ENCODE peak calls at places on chromosomes 7 and 10, in eight cellular contexts. One of them, this sample, is unnamed.

GRCh38 chr7:148835854-148836253 is 48.2 kb downstream of the EZH2 start:
- DNase-seq in bronchial epithelial cell: no peak
- DNase-seq in AG09309: no peak
- DNase-seq in fibroblast of the aortic adventitia: no peak
- DNase-seq in astrocyte of the spinal cord: no peak
- DNase-seq in uterus: no peak
- DNase-seq in HCT116: no peak
- DNase-seq in fibroblast of lung: no peak
- DNase-seq in this sample: no peak

GRCh38 chr7:44246396-44247113 is 45.8 kb downstream of the YKT6 start:
- DNase-seq in bronchial epithelial cell: no peak
- DNase-seq in AG09309: no peak
- DNase-seq in fibroblast of the aortic adventitia: no peak
- DNase-seq in astrocyte of the spinal cord: no peak
- DNase-seq in uterus: no peak
- DNase-seq in HCT116: no peak
- DNase-seq in fibroblast of lung: no peak
- DNase-seq in this sample: no peak

GRCh38 chr7:70749831-70750230 is 382.1 kb upstream of the GALNT17 start:
- DNase-seq in bronchial epithelial cell: no peak
- DNase-seq in AG09309: no peak
- DNase-seq in fibroblast of the aortic adventitia: no peak
- DNase-seq in astrocyte of the spinal cord: no peak
- DNase-seq in uterus: no peak
- DNase-seq in HCT116: no peak
- DNase-seq in fibroblast of lung: no peak
- DNase-seq in this sample: no peak

GRCh38 chr10:3427846-3428442 is 255.4 kb upstream of the PITRM1 start:
- DNase-seq in bronchial epithelial cell: no peak
- DNase-seq in AG09309: no peak
- DNase-seq in fibroblast of the aortic adventitia: no peak
- DNase-seq in astrocyte of the spinal cord: no peak
- DNase-seq in uterus: no peak
- DNase-seq in HCT116: no peak
- DNase-seq in fibroblast of lung: no peak
- DNase-seq in this sample: no peak

GRCh38 chr7:9856668-9857067 is 1117.0 kb upstream of the PHF14 start:
- DNase-seq in bronchial epithelial cell: no peak
- DNase-seq in AG09309: no peak
- DNase-seq in fibroblast of the aortic adventitia: no peak
- DNase-seq in astrocyte of the spinal cord: no peak
- DNase-seq in uterus: no peak
- DNase-seq in HCT116: no peak
- DNase-seq in fibroblast of lung: no peak
- DNase-seq in this sample: no peak

GRCh38 chr10:11181996-11182395 is 164.3 kb downstream of the CELF2 start:
- DNase-seq in bronchial epithelial cell: no peak
- DNase-seq in AG09309: no peak
- DNase-seq in fibroblast of the aortic adventitia: peak; percentile 69
- DNase-seq in astrocyte of the spinal cord: peak; percentile 44
- DNase-seq in uterus: peak; percentile 54
- DNase-seq in HCT116: no peak
- DNase-seq in fibroblast of lung: no peak
- DNase-seq in this sample: no peak

GRCh38 chr10:46234026-46234425 is 52.8 kb upstream of the ANTXRL start:
- DNase-seq in bronchial epithelial cell: no peak
- DNase-seq in AG09309: no peak
- DNase-seq in fibroblast of the aortic adventitia: no peak
- DNase-seq in astrocyte of the spinal cord: no peak
- DNase-seq in uterus: peak; percentile 1
- DNase-seq in HCT116: no peak
- DNase-seq in fibroblast of lung: no peak
- DNase-seq in this sample: no peak

GRCh38 chr7:155490697-155491628 is 33.0 kb downstream of the EN2 start:
- DNase-seq in bronchial epithelial cell: no peak
- DNase-seq in AG09309: no peak
- DNase-seq in fibroblast of the aortic adventitia: peak; percentile 22
- DNase-seq in astrocyte of the spinal cord: no peak
- DNase-seq in uterus: peak; percentile 39
- DNase-seq in HCT116: no peak
- DNase-seq in fibroblast of lung: no peak
- DNase-seq in this sample: no peak

GRCh38 chr7:149742075-149742701 is 31.2 kb downstream of the ZNF467 start:
- DNase-seq in bronchial epithelial cell: peak; percentile 47
- DNase-seq in AG09309: no peak
- DNase-seq in fibroblast of the aortic adventitia: peak; percentile 64
- DNase-seq in astrocyte of the spinal cord: peak; percentile 60
- DNase-seq in uterus: peak; percentile 65
- DNase-seq in HCT116: peak; percentile 47
- DNase-seq in fibroblast of lung: peak; percentile 51
- DNase-seq in this sample: peak; percentile 60

GRCh38 chr7:134154581-134155130 is 27.5 kb downstream of the LRGUK start:
- DNase-seq in bronchial epithelial cell: peak; percentile 10
- DNase-seq in AG09309: no peak
- DNase-seq in fibroblast of the aortic adventitia: peak; percentile 2
- DNase-seq in astrocyte of the spinal cord: no peak
- DNase-seq in uterus: no peak
- DNase-seq in HCT116: no peak
- DNase-seq in fibroblast of lung: peak; percentile 11
- DNase-seq in this sample: peak; percentile 14

GRCh38 chr10:23204773-23205172 is 12.7 kb downstream of the PTF1A start:
- DNase-seq in bronchial epithelial cell: no peak
- DNase-seq in AG09309: no peak
- DNase-seq in fibroblast of the aortic adventitia: no peak
- DNase-seq in astrocyte of the spinal cord: no peak
- DNase-seq in uterus: no peak
- DNase-seq in HCT116: no peak
- DNase-seq in fibroblast of lung: no peak
- DNase-seq in this sample: no peak

GRCh38 chr10:69813632-69814031 is 11.9 kb downstream of the COL13A1 start:
- DNase-seq in bronchial epithelial cell: no peak
- DNase-seq in AG09309: no peak
- DNase-seq in fibroblast of the aortic adventitia: no peak
- DNase-seq in astrocyte of the spinal cord: no peak
- DNase-seq in uterus: no peak
- DNase-seq in HCT116: no peak
- DNase-seq in fibroblast of lung: no peak
- DNase-seq in this sample: no peak

GRCh38 chr10:70589762-70590662 is 12.5 kb downstream of the PRF1 start:
- DNase-seq in bronchial epithelial cell: no peak
- DNase-seq in AG09309: no peak
- DNase-seq in fibroblast of the aortic adventitia: peak; percentile 88
- DNase-seq in astrocyte of the spinal cord: peak; percentile 56
- DNase-seq in uterus: no peak
- DNase-seq in HCT116: no peak
- DNase-seq in fibroblast of lung: peak; percentile 98
- DNase-seq in this sample: peak; percentile 52

GRCh38 chr7:158320328-158320727 is 267.3 kb downstream of the PTPRN2 start:
- DNase-seq in bronchial epithelial cell: no peak
- DNase-seq in AG09309: no peak
- DNase-seq in fibroblast of the aortic adventitia: no peak
- DNase-seq in astrocyte of the spinal cord: no peak
- DNase-seq in uterus: no peak
- DNase-seq in HCT116: no peak
- DNase-seq in fibroblast of lung: no peak
- DNase-seq in this sample: no peak

GRCh38 chr7:55271069-55271468 is 94.1 kb upstream of the LANCL2 start:
- DNase-seq in bronchial epithelial cell: no peak
- DNase-seq in AG09309: no peak
- DNase-seq in fibroblast of the aortic adventitia: peak; percentile 28
- DNase-seq in astrocyte of the spinal cord: peak; percentile 23
- DNase-seq in uterus: no peak
- DNase-seq in HCT116: no peak
- DNase-seq in fibroblast of lung: peak; percentile 24
- DNase-seq in this sample: peak; percentile 65

GRCh38 chr10:49397036-49397999 is 1.4 kb upstream of the DRGX start:
- DNase-seq in bronchial epithelial cell: no peak
- DNase-seq in AG09309: no peak
- DNase-seq in fibroblast of the aortic adventitia: no peak
- DNase-seq in astrocyte of the spinal cord: peak; percentile 3
- DNase-seq in uterus: no peak
- DNase-seq in HCT116: no peak
- DNase-seq in fibroblast of lung: no peak
- DNase-seq in this sample: no peak

GRCh38 chr10:107546986-107547385 is 382.5 kb upstream of the SORCS1 start:
- DNase-seq in bronchial epithelial cell: no peak
- DNase-seq in AG09309: no peak
- DNase-seq in fibroblast of the aortic adventitia: no peak
- DNase-seq in astrocyte of the spinal cord: no peak
- DNase-seq in uterus: no peak
- DNase-seq in HCT116: no peak
- DNase-seq in fibroblast of lung: no peak
- DNase-seq in this sample: peak; percentile 21

GRCh38 chr7:107691713-107692112 is 31.1 kb downstream of the SLC26A4 start:
- DNase-seq in bronchial epithelial cell: no peak
- DNase-seq in AG09309: no peak
- DNase-seq in fibroblast of the aortic adventitia: peak; percentile 66
- DNase-seq in astrocyte of the spinal cord: peak; percentile 65
- DNase-seq in uterus: no peak
- DNase-seq in HCT116: no peak
- DNase-seq in fibroblast of lung: peak; percentile 48
- DNase-seq in this sample: peak; percentile 86

GRCh38 chr7:107692501-107692900 is 31.9 kb downstream of the SLC26A4 start:
- DNase-seq in bronchial epithelial cell: no peak
- DNase-seq in AG09309: no peak
- DNase-seq in fibroblast of the aortic adventitia: peak; percentile 66
- DNase-seq in astrocyte of the spinal cord: peak; percentile 37
- DNase-seq in uterus: no peak
- DNase-seq in HCT116: no peak
- DNase-seq in fibroblast of lung: peak; percentile 37
- DNase-seq in this sample: peak; percentile 48

GRCh38 chr7:107690611-107691010 is 30.0 kb downstream of the SLC26A4 start:
- DNase-seq in bronchial epithelial cell: no peak
- DNase-seq in AG09309: no peak
- DNase-seq in fibroblast of the aortic adventitia: peak; percentile 92
- DNase-seq in astrocyte of the spinal cord: peak; percentile 45
- DNase-seq in uterus: no peak
- DNase-seq in HCT116: no peak
- DNase-seq in fibroblast of lung: no peak
- DNase-seq in this sample: peak; percentile 58

GRCh38 chr7:107694395-107694794 is 33.8 kb downstream of the SLC26A4 start:
- DNase-seq in bronchial epithelial cell: no peak
- DNase-seq in AG09309: no peak
- DNase-seq in fibroblast of the aortic adventitia: peak; percentile 42
- DNase-seq in astrocyte of the spinal cord: peak; percentile 30
- DNase-seq in uterus: no peak
- DNase-seq in HCT116: no peak
- DNase-seq in fibroblast of lung: no peak
- DNase-seq in this sample: peak; percentile 53

GRCh38 chr7:107693396-107693795 is 32.8 kb downstream of the SLC26A4 start:
- DNase-seq in bronchial epithelial cell: no peak
- DNase-seq in AG09309: no peak
- DNase-seq in fibroblast of the aortic adventitia: no peak
- DNase-seq in astrocyte of the spinal cord: no peak
- DNase-seq in uterus: no peak
- DNase-seq in HCT116: no peak
- DNase-seq in fibroblast of lung: no peak
- DNase-seq in this sample: no peak
- H3K4me3 ChIP-seq in bronchial epithelial cell: no peak overlapping the region
- H3K4me3 ChIP-seq in AG09309: no peak overlapping the region
- H3K4me3 ChIP-seq in fibroblast of the aortic adventitia: no peak overlapping the region
- H3K4me3 ChIP-seq in astrocyte of the spinal cord: no peak overlapping the region
- H3K4me3 ChIP-seq in uterus: no peak overlapping the region
- H3K4me3 ChIP-seq in HCT116: no peak overlapping the region
- H3K4me3 ChIP-seq in fibroblast of lung: no peak overlapping the region
- H3K4me3 ChIP-seq in this sample: no peak overlapping the region

GRCh38 chr7:97845622-97846203 is 26.5 kb downstream of the ASNS start:
- DNase-seq in bronchial epithelial cell: peak; percentile 25
- DNase-seq in AG09309: no peak
- DNase-seq in fibroblast of the aortic adventitia: peak; percentile 48
- DNase-seq in astrocyte of the spinal cord: peak; percentile 36
- DNase-seq in uterus: no peak
- DNase-seq in HCT116: peak; percentile 13
- DNase-seq in fibroblast of lung: peak; percentile 40
- DNase-seq in this sample: peak; percentile 58
- TF ChIP-seq CTCF in bronchial epithelial cell: peak; percentile 22
- TF ChIP-seq CTCF in AG09309: peak; percentile 42
- TF ChIP-seq CTCF in fibroblast of the aortic adventitia: peak; percentile 48
- TF ChIP-seq CTCF in astrocyte of the spinal cord: peak; percentile 38
- TF ChIP-seq CTCF in uterus: no peak
- TF ChIP-seq CTCF in HCT116: peak; percentile 62
- TF ChIP-seq CTCF in fibroblast of lung: peak; percentile 45
- TF ChIP-seq CTCF in this sample: peak; percentile 53

GRCh38 chr10:132131581-132132250 is 55.0 kb upstream of the DPYSL4 start:
- DNase-seq in bronchial epithelial cell: no peak
- DNase-seq in AG09309: no peak
- DNase-seq in fibroblast of the aortic adventitia: no peak
- DNase-seq in astrocyte of the spinal cord: no peak
- DNase-seq in uterus: no peak
- DNase-seq in HCT116: no peak
- DNase-seq in fibroblast of lung: no peak
- DNase-seq in this sample: no peak
- H3K4me3 ChIP-seq in bronchial epithelial cell: no peak overlapping the region
- H3K4me3 ChIP-seq in AG09309: no peak overlapping the region
- H3K4me3 ChIP-seq in fibroblast of the aortic adventitia: no peak overlapping the region
- H3K4me3 ChIP-seq in astrocyte of the spinal cord: no peak overlapping the region
- H3K4me3 ChIP-seq in uterus: no peak overlapping the region
- H3K4me3 ChIP-seq in HCT116: no peak overlapping the region
- H3K4me3 ChIP-seq in fibroblast of lung: no peak overlapping the region
- H3K4me3 ChIP-seq in this sample: no peak overlapping the region

GRCh38 chr10:105803206-105803605 is 1162.1 kb downstream of the SORCS3 start:
- DNase-seq in bronchial epithelial cell: no peak
- DNase-seq in AG09309: no peak
- DNase-seq in fibroblast of the aortic adventitia: no peak
- DNase-seq in astrocyte of the spinal cord: no peak
- DNase-seq in uterus: no peak
- DNase-seq in HCT116: no peak
- DNase-seq in fibroblast of lung: no peak
- DNase-seq in this sample: no peak

GRCh38 chr10:105800626-105801025 is 1159.5 kb downstream of the SORCS3 start:
- DNase-seq in bronchial epithelial cell: no peak
- DNase-seq in AG09309: no peak
- DNase-seq in fibroblast of the aortic adventitia: no peak
- DNase-seq in astrocyte of the spinal cord: peak; percentile 56
- DNase-seq in uterus: no peak
- DNase-seq in HCT116: no peak
- DNase-seq in fibroblast of lung: no peak
- DNase-seq in this sample: peak; percentile 20

GRCh38 chr10:105793071-105793470 is 1152.0 kb downstream of the SORCS3 start:
- DNase-seq in bronchial epithelial cell: peak; percentile 72
- DNase-seq in AG09309: no peak
- DNase-seq in fibroblast of the aortic adventitia: no peak
- DNase-seq in astrocyte of the spinal cord: no peak
- DNase-seq in uterus: no peak
- DNase-seq in HCT116: no peak
- DNase-seq in fibroblast of lung: no peak
- DNase-seq in this sample: no peak

DNA sequence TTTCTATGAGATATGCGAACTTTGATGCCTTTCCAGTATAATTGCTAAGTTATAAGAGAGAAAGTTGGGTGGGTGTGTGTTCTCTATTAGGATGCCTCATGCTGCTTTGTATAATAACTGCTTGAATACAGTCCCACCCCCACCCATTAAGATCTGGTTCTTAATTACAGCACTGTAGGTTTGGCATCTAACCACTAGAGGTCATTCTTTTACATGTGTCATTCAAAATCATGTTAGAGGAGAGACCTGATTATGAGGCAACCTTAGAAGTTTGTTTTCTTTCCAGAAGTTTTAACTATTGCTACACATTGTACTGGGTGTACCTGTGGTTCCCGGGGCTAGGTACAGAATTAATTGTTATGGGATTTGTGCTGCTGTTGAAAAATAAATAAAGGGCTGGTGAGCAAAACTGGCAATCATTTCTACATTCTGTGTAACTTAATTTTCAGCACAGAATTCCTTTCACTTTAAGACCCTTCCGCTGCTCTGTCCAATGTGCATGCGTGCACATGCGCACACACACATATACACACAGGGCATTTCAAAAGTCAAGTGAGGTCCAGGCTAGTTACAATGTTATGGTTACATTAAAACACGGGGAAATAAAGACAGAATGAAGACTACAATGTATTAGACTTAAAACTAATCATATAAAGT is 1156.3 kb downstream of the SORCS3 start:
- DNase-seq in bronchial epithelial cell: peak; percentile 75
- DNase-seq in AG09309: no peak
- DNase-seq in fibroblast of the aortic adventitia: no peak
- DNase-seq in astrocyte of the spinal cord: peak; percentile 8
- DNase-seq in uterus: no peak
- DNase-seq in HCT116: peak; percentile 10
- DNase-seq in fibroblast of lung: no peak
- DNase-seq in this sample: peak; percentile 31
- TF ChIP-seq CTCF in bronchial epithelial cell: peak; percentile 59
- TF ChIP-seq CTCF in AG09309: peak; percentile 25
- TF ChIP-seq CTCF in fibroblast of the aortic adventitia: no peak
- TF ChIP-seq CTCF in astrocyte of the spinal cord: peak; percentile 20
- TF ChIP-seq CTCF in uterus: no peak
- TF ChIP-seq CTCF in HCT116: peak; percentile 68
- TF ChIP-seq CTCF in fibroblast of lung: no peak
- TF ChIP-seq CTCF in this sample: peak; percentile 33

This sample was measured in choroid plexus epithelial cell.